ENCODE peak calls at places on chromosomes 11 and 22, in five cellular contexts. F is Karpas-422, D is upper lobe of left lung, O is mammary epithelial cell, L is psoas muscle. S is an unnamed sample.

GRCh38 chr11:94751216-94751612 is 16.9 kb upstream of the AMOTL1 start:
- DNase-seq in F (no peak), D (no peak), O (no peak), L (peak; percentile 14), S (no peak)

GRCh38 chr11:75311858-75312288 is 39.6 kb downstream of the ARRB1 start:
- DNase-seq in F (no peak), D (peak; percentile 61), O (no peak), L (peak; percentile 85), S (no peak)

GRCh38 chr11:6850526-6850925 is 5.0 kb downstream of the OR10A5 start:
- DNase-seq in F (no peak), D (no peak), O (no peak), L (no peak), S (no peak)

GRCh38 chr22:42269407-42270177 is 861 bp downstream of the TCF20 start:
- DNase-seq in F (peak; percentile 91), D (peak; percentile 80), O (peak; percentile 74), L (no peak), S (no peak)

GRCh38 chr11:119471329-119471728 is 48.4 kb upstream of the THY1 start:
- DNase-seq in F (no peak), D (no peak), O (no peak), L (no peak), S (no peak)

GRCh38 chr22:42844756-42845155 is 12.3 kb downstream of the ARFGAP3 start:
- DNase-seq in F (no peak), D (no peak), O (peak; percentile 80), L (no peak), S (no peak)

GRCh38 chr11:68842427-68843051 is 823 bp upstream of the CPT1A start:
- DNase-seq in F (no peak), D (no peak), O (no peak), L (no peak), S (no peak)

GRCh38 chr11:18461909-18462308 is 6.3 kb downstream of the LDHAL6A start:
- DNase-seq in F (no peak), D (no peak), O (no peak), L (no peak), S (no peak)

GRCh38 chr22:17578129-17578754 is 14.9 kb downstream of the SLC25A18 start:
- DNase-seq in F (no peak), D (peak; percentile 84), O (no peak), L (peak; percentile 69), S (no peak)

GRCh38 chr22:30286813-30287625 is 2.3 kb downstream of the CASTOR1 start:
- DNase-seq in F (peak; percentile 89), D (peak; percentile 85), O (peak; percentile 38), L (peak; percentile 69), S (no peak)

GRCh38 chr11:74397531-74398243 is 546 bp downstream of the PGM2L1 start:
- DNase-seq in F (no peak), D (peak; percentile 56), O (peak; percentile 75), L (peak; percentile 24), S (peak; percentile 6)

GRCh38 chr11:92844197-92844596 is 125.3 kb upstream of the MTNR1B start:
- DNase-seq in F (no peak), D (no peak), O (no peak), L (no peak), S (no peak)

GRCh38 chr11:117459121-117459978 is 131.7 kb downstream of the CEP164 start:
- DNase-seq in F (no peak), D (no peak), O (no peak), L (no peak), S (no peak)

GRCh38 chr11:117457031-117457785 is 129.6 kb downstream of the CEP164 start:
- DNase-seq in F (no peak), D (no peak), O (no peak), L (no peak), S (no peak)

GRCh38 chr11:117458275-117459120 is 130.8 kb downstream of the CEP164 start:
- DNase-seq in F (no peak), D (no peak), O (peak; percentile 76), L (no peak), S (no peak)

GRCh38 chr11:117456027-117456720 is 128.5 kb downstream of the CEP164 start:
- DNase-seq in F (no peak), D (no peak), O (no peak), L (no peak), S (no peak)

GRCh38 chr11:117457835-117458234 is 130.2 kb downstream of the CEP164 start:
- DNase-seq in F (no peak), D (no peak), O (no peak), L (no peak), S (no peak)
- H3K27ac ChIP-seq in F (no peak overlapping the region), D (no peak overlapping the region), O (no peak overlapping the region), L (no peak overlapping the region), S (no peak overlapping the region)

DNA sequence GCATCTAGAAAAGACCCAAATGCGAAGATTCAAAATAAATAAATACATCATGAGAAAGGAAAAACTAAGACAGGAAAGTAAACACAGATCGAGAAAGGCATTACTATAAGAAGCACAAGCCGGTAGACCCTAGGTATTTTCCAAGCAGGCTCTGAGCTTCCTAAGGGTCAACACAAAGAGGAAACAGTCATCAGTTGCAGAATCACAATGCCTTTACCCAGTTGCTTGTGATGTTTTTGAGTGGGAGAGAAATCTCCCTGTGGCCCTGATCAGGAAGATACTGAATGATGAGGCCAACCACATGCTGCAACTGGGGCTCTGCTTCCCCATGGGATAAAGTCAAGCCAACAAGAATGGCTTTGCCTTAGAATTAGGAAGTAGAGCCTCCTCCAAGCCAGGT is 132.5 kb downstream of the MICAL2 start:
- DNase-seq in F (no peak), D (no peak), O (no peak), L (no peak), S (no peak)
- H3K27ac ChIP-seq in F (no peak overlapping the region), D (peak overlapping the region; percentile 53), O (no peak overlapping the region), L (no peak overlapping the region), S (no peak overlapping the region)

GRCh38 chr11:2741006-2741376 is 41.2 kb upstream of the KCNQ1OT1 start:
- DNase-seq in F (no peak), D (no peak), O (no peak), L (no peak), S (no peak)

GRCh38 chr11:2741377-2742131 is 41.8 kb upstream of the KCNQ1OT1 start:
- DNase-seq in F (no peak), D (no peak), O (no peak), L (peak; percentile 11), S (no peak)

GRCh38 chr11:2743427-2744110 is 43.8 kb upstream of the KCNQ1OT1 start:
- DNase-seq in F (no peak), D (no peak), O (no peak), L (no peak), S (no peak)

GRCh38 chr11:2742611-2743426 is 43.0 kb upstream of the KCNQ1OT1 start:
- DNase-seq in F (no peak), D (no peak), O (no peak), L (no peak), S (no peak)

DNA sequence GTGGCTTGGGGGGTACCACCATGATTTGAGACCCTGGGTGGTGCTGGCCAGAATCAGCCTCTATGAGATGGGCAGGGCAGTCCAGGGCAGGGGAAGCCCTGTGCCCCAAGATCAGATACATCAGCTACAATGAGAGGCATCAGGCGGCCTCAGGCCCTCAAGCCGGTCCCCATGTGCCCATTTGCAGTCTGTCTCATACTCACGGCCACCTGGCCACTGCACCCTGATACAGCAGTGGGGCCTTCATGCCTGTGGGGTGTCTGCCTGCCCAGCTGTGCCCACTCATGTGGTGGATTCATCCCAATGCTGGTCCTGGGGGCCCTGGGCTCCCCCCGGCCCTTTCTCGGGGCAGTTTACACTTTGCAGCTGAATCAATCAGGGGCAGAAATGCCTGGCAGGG is 42.4 kb upstream of the KCNQ1OT1 start:
- DNase-seq in F (no peak), D (no peak), O (no peak), L (no peak), S (no peak)
- H3K27ac ChIP-seq in F (no peak overlapping the region), D (no peak overlapping the region), O (no peak overlapping the region), L (no peak overlapping the region), S (no peak overlapping the region)

GRCh38 chr11:35144103-35144741 is 5.3 kb downstream of the CD44 start:
- DNase-seq in F (peak; percentile 63), D (peak; percentile 79), O (peak; percentile 87), L (no peak), S (no peak)
- H3K27ac ChIP-seq in F (no peak overlapping the region), D (peak overlapping the region; percentile 93), O (peak overlapping the region; percentile 95), L (no peak overlapping the region), S (peak overlapping the region; percentile 97)

GRCh38 chr22:46726066-46726985 is 11.7 kb downstream of the CERK start:
- DNase-seq in F (no peak), D (no peak), O (no peak), L (no peak), S (no peak)
- H3K27ac ChIP-seq in F (no peak overlapping the region), D (no peak overlapping the region), O (no peak overlapping the region), L (no peak overlapping the region), S (no peak overlapping the region)

GRCh38 chr11:27699926-27700350 is 317 bp downstream of the BDNF start:
- DNase-seq in F (peak; percentile 27), D (no peak), O (no peak), L (no peak), S (no peak)

GRCh38 chr11:27700351-27701261 is at the start of gene BDNF:
- DNase-seq in F (peak; percentile 57), D (no peak), O (no peak), L (peak; percentile 14), S (no peak)

GRCh38 chr11:27697679-27698275 is 2.5 kb downstream of the BDNF start:
- DNase-seq in F (no peak), D (no peak), O (no peak), L (no peak), S (no peak)

GRCh38 chr11:27699242-27699925 is 871 bp downstream of the BDNF start:
- DNase-seq in F (peak; percentile 19), D (no peak), O (no peak), L (no peak), S (no peak)

GRCh38 chr11:27698872-27699241 is 1.4 kb downstream of the BDNF start:
- DNase-seq in F (peak; percentile 91), D (peak; percentile 66), O (peak; percentile 55), L (peak; percentile 67), S (no peak)
- H3K27ac ChIP-seq in F (no peak overlapping the region), D (no peak overlapping the region), O (no peak overlapping the region), L (peak overlapping the region; percentile 10), S (no peak overlapping the region)

S was measured in epithelial cell of prostate.